ENCODE peak calls at places on chromosomes 12 and 14, in six cellular contexts. One of them, this sample, is unnamed.

GRCh38 chr12:108815369-108815768 is 42.0 kb downstream of the SSH1 start:
- DNase-seq in astrocyte: no peak
- DNase-seq in SK-N-SH: no peak
- DNase-seq in neuronal stem cell: no peak
- DNase-seq in fibroblast of lung: no peak
- DNase-seq in mesenchymal stem cell: no peak
- DNase-seq in this sample: no peak

GRCh38 chr14:93764211-93764659 is 24.1 kb downstream of the PRIMA1 start:
- DNase-seq in astrocyte: peak; percentile 1
- DNase-seq in SK-N-SH: peak; percentile 55
- DNase-seq in neuronal stem cell: no peak
- DNase-seq in fibroblast of lung: peak; percentile 11
- DNase-seq in mesenchymal stem cell: no peak
- DNase-seq in this sample: no peak

GRCh38 chr12:11762723-11763326 is 113.4 kb downstream of the ETV6 start:
- DNase-seq in astrocyte: no peak
- DNase-seq in SK-N-SH: no peak
- DNase-seq in neuronal stem cell: no peak
- DNase-seq in fibroblast of lung: peak; percentile 33
- DNase-seq in mesenchymal stem cell: no peak
- DNase-seq in this sample: no peak

GRCh38 chr12:92218394-92219077 is 72.9 kb upstream of the BTG1 start:
- DNase-seq in astrocyte: no peak
- DNase-seq in SK-N-SH: no peak
- DNase-seq in neuronal stem cell: no peak
- DNase-seq in fibroblast of lung: no peak
- DNase-seq in mesenchymal stem cell: no peak
- DNase-seq in this sample: peak; percentile 71

GRCh38 chr12:68180792-68181744 is 21.5 kb upstream of the IFNG start:
- DNase-seq in astrocyte: peak; percentile 15
- DNase-seq in SK-N-SH: no peak
- DNase-seq in neuronal stem cell: no peak
- DNase-seq in fibroblast of lung: peak; percentile 20
- DNase-seq in mesenchymal stem cell: no peak
- DNase-seq in this sample: no peak

GRCh38 chr12:55051197-55051920 is 31.6 kb downstream of the NEUROD4 start:
- DNase-seq in astrocyte: no peak
- DNase-seq in SK-N-SH: no peak
- DNase-seq in neuronal stem cell: no peak
- DNase-seq in fibroblast of lung: no peak
- DNase-seq in mesenchymal stem cell: no peak
- DNase-seq in this sample: no peak

GRCh38 chr12:54016478-54016964 is 7.7 kb downstream of the HOXC8 start:
- DNase-seq in astrocyte: no peak
- DNase-seq in SK-N-SH: no peak
- DNase-seq in neuronal stem cell: no peak
- DNase-seq in fibroblast of lung: no peak
- DNase-seq in mesenchymal stem cell: peak; percentile 93
- DNase-seq in this sample: no peak

GRCh38 chr12:62732861-62733427 is 202.0 kb downstream of the PPM1H start:
- DNase-seq in astrocyte: peak; percentile 75
- DNase-seq in SK-N-SH: no peak
- DNase-seq in neuronal stem cell: no peak
- DNase-seq in fibroblast of lung: peak; percentile 80
- DNase-seq in mesenchymal stem cell: peak; percentile 80
- DNase-seq in this sample: no peak

GRCh38 chr14:37145395-37145794 is 27.0 kb downstream of the SLC25A21 start:
- DNase-seq in astrocyte: no peak
- DNase-seq in SK-N-SH: no peak
- DNase-seq in neuronal stem cell: no peak
- DNase-seq in fibroblast of lung: no peak
- DNase-seq in mesenchymal stem cell: no peak
- DNase-seq in this sample: no peak

GRCh38 chr14:72780771-72781170 is 113.1 kb downstream of the DPF3 start:
- DNase-seq in astrocyte: peak; percentile 81
- DNase-seq in SK-N-SH: no peak
- DNase-seq in neuronal stem cell: no peak
- DNase-seq in fibroblast of lung: peak; percentile 84
- DNase-seq in mesenchymal stem cell: peak; percentile 45
- DNase-seq in this sample: no peak

GRCh38 chr14:99185436-99186068 is 86.4 kb downstream of the BCL11B start:
- DNase-seq in astrocyte: no peak
- DNase-seq in SK-N-SH: no peak
- DNase-seq in neuronal stem cell: no peak
- DNase-seq in fibroblast of lung: no peak
- DNase-seq in mesenchymal stem cell: no peak
- DNase-seq in this sample: no peak

GRCh38 chr14:101719708-101720107 is 41.8 kb upstream of the PPP2R5C start:
- DNase-seq in astrocyte: no peak
- DNase-seq in SK-N-SH: no peak
- DNase-seq in neuronal stem cell: no peak
- DNase-seq in fibroblast of lung: no peak
- DNase-seq in mesenchymal stem cell: no peak
- DNase-seq in this sample: no peak

GRCh38 chr14:23052182-23052623 is 5.1 kb downstream of the CDH24 start:
- DNase-seq in astrocyte: no peak
- DNase-seq in SK-N-SH: no peak
- DNase-seq in neuronal stem cell: no peak
- DNase-seq in fibroblast of lung: no peak
- DNase-seq in mesenchymal stem cell: no peak
- DNase-seq in this sample: no peak

GRCh38 chr12:39622306-39622705 is 2.7 kb upstream of the ABCD2 start:
- DNase-seq in astrocyte: no peak
- DNase-seq in SK-N-SH: no peak
- DNase-seq in neuronal stem cell: no peak
- DNase-seq in fibroblast of lung: no peak
- DNase-seq in mesenchymal stem cell: no peak
- DNase-seq in this sample: no peak

DNA sequence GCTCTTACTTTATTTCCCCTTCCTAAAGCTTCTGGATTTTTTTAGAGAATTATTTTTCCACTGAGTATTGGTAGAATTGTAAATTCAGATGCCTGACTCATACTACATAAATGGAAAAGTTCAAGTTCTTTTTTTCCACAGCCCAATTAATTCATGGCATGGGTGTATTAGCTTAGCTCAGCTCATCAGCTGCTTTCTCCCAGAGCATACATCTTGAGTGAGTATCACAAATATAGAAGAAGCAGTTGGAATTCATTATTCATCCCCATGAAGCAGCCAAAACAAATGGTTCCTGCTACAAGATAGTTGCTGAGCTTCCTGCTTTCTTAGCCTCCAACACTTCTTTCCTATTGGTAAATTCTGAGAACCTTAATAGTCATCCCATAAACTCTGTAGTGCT is 105.1 kb downstream of the C12orf50 start:
- DNase-seq in astrocyte: peak; percentile 19
- DNase-seq in SK-N-SH: no peak
- DNase-seq in neuronal stem cell: no peak
- DNase-seq in fibroblast of lung: peak; percentile 51
- DNase-seq in mesenchymal stem cell: no peak
- DNase-seq in this sample: no peak
- H3K9ac ChIP-seq in astrocyte: no peak overlapping the region
- H3K9ac ChIP-seq in SK-N-SH: no peak overlapping the region
- H3K9ac ChIP-seq in neuronal stem cell: no peak overlapping the region
- H3K9ac ChIP-seq in fibroblast of lung: no peak overlapping the region
- H3K9ac ChIP-seq in mesenchymal stem cell: no peak overlapping the region
- H3K9ac ChIP-seq in this sample: no peak overlapping the region

GRCh38 chr14:49623387-49623786 is 2.8 kb downstream of the MGAT2 start:
- DNase-seq in astrocyte: no peak
- DNase-seq in SK-N-SH: no peak
- DNase-seq in neuronal stem cell: no peak
- DNase-seq in fibroblast of lung: no peak
- DNase-seq in mesenchymal stem cell: no peak
- DNase-seq in this sample: no peak
- H3K9ac ChIP-seq in astrocyte: peak overlapping the region; percentile 98
- H3K9ac ChIP-seq in SK-N-SH: peak overlapping the region; percentile 95
- H3K9ac ChIP-seq in neuronal stem cell: no peak overlapping the region
- H3K9ac ChIP-seq in fibroblast of lung: no peak overlapping the region
- H3K9ac ChIP-seq in mesenchymal stem cell: peak overlapping the region; percentile 98
- H3K9ac ChIP-seq in this sample: peak overlapping the region; percentile 95

GRCh38 chr12:124453419-124454351 is 113.7 kb downstream of the NCOR2 start:
- DNase-seq in astrocyte: peak; percentile 56
- DNase-seq in SK-N-SH: peak; percentile 70
- DNase-seq in neuronal stem cell: no peak
- DNase-seq in fibroblast of lung: peak; percentile 70
- DNase-seq in mesenchymal stem cell: peak; percentile 91
- DNase-seq in this sample: peak; percentile 69

GRCh38 chr12:124455336-124455735 is 112.1 kb downstream of the NCOR2 start:
- DNase-seq in astrocyte: no peak
- DNase-seq in SK-N-SH: no peak
- DNase-seq in neuronal stem cell: no peak
- DNase-seq in fibroblast of lung: no peak
- DNase-seq in mesenchymal stem cell: no peak
- DNase-seq in this sample: no peak

GRCh38 chr12:124452576-124453391 is 114.6 kb downstream of the NCOR2 start:
- DNase-seq in astrocyte: no peak
- DNase-seq in SK-N-SH: no peak
- DNase-seq in neuronal stem cell: no peak
- DNase-seq in fibroblast of lung: no peak
- DNase-seq in mesenchymal stem cell: no peak
- DNase-seq in this sample: no peak

GRCh38 chr12:124454735-124455134 is 112.7 kb downstream of the NCOR2 start:
- DNase-seq in astrocyte: peak; percentile 60
- DNase-seq in SK-N-SH: no peak
- DNase-seq in neuronal stem cell: no peak
- DNase-seq in fibroblast of lung: peak; percentile 63
- DNase-seq in mesenchymal stem cell: peak; percentile 85
- DNase-seq in this sample: no peak

DNA sequence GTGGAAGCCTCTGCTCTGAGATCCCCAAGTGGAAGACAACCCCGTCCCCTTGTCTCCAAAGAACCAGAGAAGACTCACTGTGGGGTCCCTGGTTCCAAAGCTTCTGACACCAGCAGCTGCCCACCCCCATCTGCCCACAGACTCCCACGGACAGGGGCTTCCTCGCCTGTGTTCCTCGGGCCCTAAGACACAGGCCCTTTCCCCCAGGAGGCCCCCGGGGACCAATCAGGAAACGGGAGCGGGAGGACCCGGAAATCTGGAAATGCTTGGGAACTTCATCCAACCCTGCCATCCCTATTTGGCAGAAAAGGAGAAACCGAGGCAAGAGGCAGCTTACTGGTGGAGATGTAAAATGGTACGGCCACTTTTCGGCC is 113.1 kb downstream of the NCOR2 start:
- DNase-seq in astrocyte: no peak
- DNase-seq in SK-N-SH: no peak
- DNase-seq in neuronal stem cell: no peak
- DNase-seq in fibroblast of lung: no peak
- DNase-seq in mesenchymal stem cell: no peak
- DNase-seq in this sample: no peak
- H3K9ac ChIP-seq in astrocyte: peak overlapping the region; percentile 30
- H3K9ac ChIP-seq in SK-N-SH: no peak overlapping the region
- H3K9ac ChIP-seq in neuronal stem cell: no peak overlapping the region
- H3K9ac ChIP-seq in fibroblast of lung: no peak overlapping the region
- H3K9ac ChIP-seq in mesenchymal stem cell: peak overlapping the region; percentile 4
- H3K9ac ChIP-seq in this sample: peak overlapping the region; percentile 42

DNA sequence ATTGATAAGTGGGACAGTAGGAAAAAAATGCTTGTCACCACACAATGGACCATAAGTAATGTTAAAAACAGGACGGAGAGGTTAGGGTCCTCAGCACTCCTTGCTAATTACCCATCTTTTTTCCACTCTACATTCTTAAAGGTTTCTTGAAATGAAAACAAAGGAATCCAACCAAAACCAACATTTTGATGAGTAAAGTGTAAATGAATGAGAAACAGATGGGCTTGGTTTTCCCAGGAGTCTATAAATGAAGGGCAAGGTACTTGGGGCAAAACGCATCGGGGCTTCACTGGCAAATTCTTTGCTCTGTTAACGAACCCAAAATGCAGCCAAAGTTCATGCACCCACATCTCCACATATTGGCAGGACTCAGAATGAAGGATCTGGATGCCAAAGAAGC is 129.2 kb upstream of the BMP4 start:
- DNase-seq in astrocyte: peak; percentile 65
- DNase-seq in SK-N-SH: no peak
- DNase-seq in neuronal stem cell: no peak
- DNase-seq in fibroblast of lung: peak; percentile 68
- DNase-seq in mesenchymal stem cell: peak; percentile 50
- DNase-seq in this sample: no peak
- H3K9ac ChIP-seq in astrocyte: no peak overlapping the region
- H3K9ac ChIP-seq in SK-N-SH: no peak overlapping the region
- H3K9ac ChIP-seq in neuronal stem cell: no peak overlapping the region
- H3K9ac ChIP-seq in fibroblast of lung: no peak overlapping the region
- H3K9ac ChIP-seq in mesenchymal stem cell: peak overlapping the region; percentile 61
- H3K9ac ChIP-seq in this sample: no peak overlapping the region

GRCh38 chr12:2285462-2285861 is 232.7 kb downstream of the CACNA1C start:
- DNase-seq in astrocyte: no peak
- DNase-seq in SK-N-SH: no peak
- DNase-seq in neuronal stem cell: no peak
- DNase-seq in fibroblast of lung: no peak
- DNase-seq in mesenchymal stem cell: no peak
- DNase-seq in this sample: no peak

GRCh38 chr12:2287151-2287550 is 234.4 kb downstream of the CACNA1C start:
- DNase-seq in astrocyte: no peak
- DNase-seq in SK-N-SH: no peak
- DNase-seq in neuronal stem cell: no peak
- DNase-seq in fibroblast of lung: no peak
- DNase-seq in mesenchymal stem cell: no peak
- DNase-seq in this sample: no peak

GRCh38 chr12:2286051-2286450 is 233.3 kb downstream of the CACNA1C start:
- DNase-seq in astrocyte: no peak
- DNase-seq in SK-N-SH: no peak
- DNase-seq in neuronal stem cell: no peak
- DNase-seq in fibroblast of lung: no peak
- DNase-seq in mesenchymal stem cell: no peak
- DNase-seq in this sample: no peak

GRCh38 chr12:2287589-2287988 is 234.8 kb downstream of the CACNA1C start:
- DNase-seq in astrocyte: no peak
- DNase-seq in SK-N-SH: no peak
- DNase-seq in neuronal stem cell: no peak
- DNase-seq in fibroblast of lung: no peak
- DNase-seq in mesenchymal stem cell: no peak
- DNase-seq in this sample: no peak

GRCh38 chr12:2286461-2287131 is 233.8 kb downstream of the CACNA1C start:
- DNase-seq in astrocyte: no peak
- DNase-seq in SK-N-SH: no peak
- DNase-seq in neuronal stem cell: no peak
- DNase-seq in fibroblast of lung: no peak
- DNase-seq in mesenchymal stem cell: peak; percentile 28
- DNase-seq in this sample: no peak
- H3K9ac ChIP-seq in astrocyte: no peak overlapping the region
- H3K9ac ChIP-seq in SK-N-SH: no peak overlapping the region
- H3K9ac ChIP-seq in neuronal stem cell: no peak overlapping the region
- H3K9ac ChIP-seq in fibroblast of lung: peak overlapping the region; percentile 5
- H3K9ac ChIP-seq in mesenchymal stem cell: peak overlapping the region; percentile 55
- H3K9ac ChIP-seq in this sample: no peak overlapping the region